ENCODE peak calls at places on chromosomes 5 and 9, in seven cellular contexts. H is CD8-positive, alpha-beta T cell; A is fibroblast of lung; O is BE2C; E is cardiac muscle cell; T is colonic mucosa; F is SK-N-SH. W is an unnamed sample. For H3K27me3, the result is how much of the 10 kb centered on the place peaks cover.

GRCh38 chr5:109328626-109329025 is 81.1 kb downstream of the PJA2 start:
- DNase-seq in E (peak), O (no peak), F (no peak), H (no peak), A (peak), T (no peak), W (no peak)

GRCh38 chr9:17380126-17380861 is 198.6 kb upstream of the SH3GL2 start:
- DNase-seq in E (no peak), T (no peak), A (no peak), F (no peak), H (no peak), O (no peak), W (no peak)

GRCh38 chr9:136623849-136624183 is 38.9 kb upstream of the EGFL7 start:
- DNase-seq in E (no peak), O (no peak), H (no peak), F (no peak), T (peak), A (no peak), W (peak)

GRCh38 chr9:33320568-33321261 is 30.4 kb downstream of the NFX1 start:
- DNase-seq in A (peak), T (no peak), E (peak), O (no peak), H (no peak), F (no peak), W (no peak)

GRCh38 chr5:91443028-91443427 is 59.9 kb upstream of the ARRDC3 start:
- DNase-seq in E (no peak), T (no peak), A (peak), F (no peak), H (no peak), O (no peak), W (no peak)

GRCh38 chr5:81632679-81633078 is 118.2 kb downstream of the SSBP2 start:
- DNase-seq in E (no peak), H (no peak), T (no peak), A (no peak), O (no peak), F (no peak), W (no peak)

GRCh38 chr9:135474915-135475314 is 4.7 kb upstream of the PPP1R26 start:
- DNase-seq in H (no peak), T (no peak), E (peak), A (peak), F (peak), O (peak), W (peak)

GRCh38 chr9:133307271-133307670 is 28.7 kb downstream of the SURF6 start:
- DNase-seq in T (no peak), F (no peak), H (no peak), O (no peak), A (no peak), E (no peak), W (no peak)

GRCh38 chr5:179227196-179227577 is 118.1 kb downstream of the ADAMTS2 start:
- DNase-seq in O (no peak), E (no peak), T (no peak), A (no peak), F (no peak), H (no peak), W (no peak)

GRCh38 chr5:41068169-41068568 is 3.0 kb downstream of the MROH2B start:
- DNase-seq in E (peak), O (peak), T (no peak), F (no peak), H (no peak), A (peak), W (no peak)

GRCh38 chr5:172733179-172733973 is 37.6 kb downstream of the DUSP1 start:
- DNase-seq in T (peak), H (no peak), F (no peak), E (peak), O (no peak), A (peak), W (no peak)

GRCh38 chr5:54902817-54903473 is 82.4 kb downstream of the ESM1 start:
- DNase-seq in H (no peak), A (peak), E (peak), O (no peak), F (no peak), T (no peak), W (no peak)

GRCh38 chr9:129822825-129823162 is 1.1 kb downstream of the TOR1A start:
- DNase-seq in F (no peak), O (no peak), T (no peak), E (peak), H (no peak), A (no peak), W (no peak)

DNA sequence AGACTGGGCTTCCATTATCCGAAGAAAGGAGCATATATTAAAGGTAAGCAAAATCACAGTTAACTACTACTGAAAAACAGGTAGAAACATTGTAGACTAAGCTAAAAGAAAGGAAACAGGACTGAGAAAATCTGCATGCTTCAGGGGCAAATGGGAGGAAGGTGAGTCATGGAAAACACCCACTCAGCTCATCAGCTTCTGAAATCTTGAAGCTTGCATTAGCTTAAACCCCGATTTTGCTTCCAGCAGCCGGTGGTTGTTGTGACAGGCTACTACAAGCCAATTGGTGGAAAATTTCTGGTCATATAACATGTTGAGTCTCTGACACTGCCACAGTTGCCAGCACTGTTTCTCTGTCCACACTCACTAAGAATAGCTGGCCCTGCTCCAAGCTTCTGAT is 179.6 kb upstream of the PUM3 start:
- DNase-seq in T (no peak), F (no peak), A (no peak), O (no peak), H (no peak), E (no peak), W (no peak)
- H3K27me3 ChIP-seq in T (under half), F (under half), A (under half), O (under half), H (under half), E (under half), W (under half)

DNA sequence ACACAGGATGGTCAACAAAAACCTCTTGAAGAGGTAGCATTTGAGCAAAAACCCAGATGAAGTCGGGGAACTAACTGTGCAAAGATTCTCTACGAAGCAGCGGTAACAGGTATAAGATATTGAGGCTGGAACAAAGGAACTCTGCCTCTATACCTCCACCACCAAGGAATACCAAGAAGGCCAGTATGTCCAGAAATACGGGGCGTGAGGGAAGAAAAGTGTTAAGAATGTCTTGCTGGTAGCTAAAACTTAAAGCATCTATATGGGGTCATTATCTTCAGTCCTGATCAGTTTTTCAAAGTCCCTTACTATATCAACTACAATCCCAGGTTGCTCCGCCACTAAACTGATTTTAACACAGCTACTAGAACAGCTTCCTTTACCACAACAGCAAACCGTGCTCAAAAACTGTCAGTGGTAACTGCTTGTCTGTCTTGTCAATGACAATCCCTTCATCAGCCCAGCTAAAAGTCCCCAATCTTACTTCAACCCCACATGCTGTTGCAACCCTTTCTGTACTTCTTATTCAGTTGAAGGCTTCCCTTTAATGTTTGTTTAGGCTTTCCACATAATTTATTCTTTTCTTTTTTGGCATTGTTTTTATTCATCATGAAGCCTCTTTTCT is 9.4 kb downstream of the PAM start:
- DNase-seq in T (no peak), A (no peak), E (no peak), O (no peak), F (no peak), H (no peak), W (no peak)
- H3K4me3 ChIP-seq in T (no peak), A (no peak), E (no peak), O (no peak), F (no peak), H (no peak), W (no peak)

GRCh38 chr5:24208540-24209141 is 436.1 kb downstream of the CDH10 start:
- DNase-seq in A (no peak), T (no peak), E (no peak), F (no peak), H (no peak), O (no peak), W (no peak)
- TF ChIP-seq CTCF in A (no peak), T (no peak), E (no peak), F (no peak), H (no peak), O (no peak), W (no peak)

GRCh38 chr9:130983283-130983670 is 25.7 kb upstream of the LAMC3 start:
- DNase-seq in H (no peak), E (no peak), F (no peak), T (no peak), A (no peak), O (no peak), W (no peak)

GRCh38 chr9:130985029-130985428 is 23.9 kb upstream of the LAMC3 start:
- DNase-seq in T (no peak), O (no peak), F (no peak), H (no peak), E (no peak), A (no peak), W (no peak)

GRCh38 chr9:130982636-130983282 is 26.2 kb upstream of the LAMC3 start:
- DNase-seq in F (no peak), A (no peak), E (no peak), H (no peak), O (no peak), T (no peak), W (no peak)

GRCh38 chr9:130985606-130986162 is 23.3 kb upstream of the LAMC3 start:
- DNase-seq in O (no peak), T (no peak), H (no peak), E (no peak), A (no peak), F (no peak), W (no peak)

GRCh38 chr9:130984476-130984875 is 24.5 kb upstream of the LAMC3 start:
- DNase-seq in H (no peak), A (no peak), F (no peak), T (no peak), O (no peak), E (no peak), W (no peak)
- H3K27me3 ChIP-seq in H (under half), A (under half), F (under half), T (under half), O (under half), E (under half), W (under half)

GRCh38 chr5:76099286-76099702 is 16.1 kb downstream of the SV2C start:
- DNase-seq in F (no peak), T (no peak), H (no peak), A (no peak), E (no peak), O (no peak), W (no peak)

GRCh38 chr5:76104027-76104426 is 20.8 kb downstream of the SV2C start:
- DNase-seq in A (peak), E (peak), H (no peak), F (no peak), O (no peak), T (peak), W (no peak)

DNA sequence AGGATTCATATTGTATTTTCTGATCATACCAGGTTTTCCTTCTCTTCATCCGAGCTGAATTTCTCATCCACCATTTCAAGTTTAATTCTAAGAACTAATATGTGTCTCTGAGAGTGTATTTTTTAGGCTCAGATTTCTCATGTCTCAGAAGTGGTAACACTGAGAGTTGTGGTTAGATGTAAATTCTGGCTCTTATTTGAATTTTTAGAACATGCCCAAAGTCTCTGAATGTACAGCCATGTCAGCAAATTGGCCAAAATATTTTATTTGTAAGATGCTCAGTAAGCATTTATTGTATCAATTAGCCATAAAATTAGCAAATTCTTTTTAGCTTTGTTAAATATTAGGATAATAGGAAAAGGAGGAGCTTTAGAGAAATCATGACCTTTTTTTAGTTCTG is 16.6 kb downstream of the SV2C start:
- DNase-seq in T (no peak), H (no peak), O (no peak), E (no peak), A (no peak), F (no peak), W (no peak)
- H3K4me3 ChIP-seq in T (no peak), H (no peak), O (no peak), E (no peak), A (no peak), F (no peak), W (no peak)

GRCh38 chr5:468401-468800 is 25.4 kb downstream of the EXOC3 start:
- DNase-seq in F (no peak), T (no peak), A (no peak), H (no peak), O (no peak), E (no peak), W (peak)
- TF ChIP-seq CTCF in F (no peak), T (no peak), A (no peak), H (no peak), O (no peak), E (no peak), W (no peak)

GRCh38 chr9:130935660-130936271 is 3.3 kb downstream of the FIBCD1 start:
- DNase-seq in F (no peak), A (no peak), O (no peak), E (no peak), T (no peak), H (no peak), W (no peak)

GRCh38 chr9:130937146-130938076 is 1.6 kb downstream of the FIBCD1 start:
- DNase-seq in O (no peak), A (no peak), T (no peak), E (no peak), H (no peak), F (no peak), W (no peak)

GRCh38 chr9:130934702-130935659 is 4.1 kb downstream of the FIBCD1 start:
- DNase-seq in O (no peak), E (no peak), H (no peak), F (no peak), A (no peak), T (peak), W (no peak)

GRCh38 chr9:130938184-130938651 is 829 bp downstream of the FIBCD1 start:
- DNase-seq in E (no peak), O (peak), F (no peak), T (no peak), H (no peak), A (no peak), W (peak)

DNA sequence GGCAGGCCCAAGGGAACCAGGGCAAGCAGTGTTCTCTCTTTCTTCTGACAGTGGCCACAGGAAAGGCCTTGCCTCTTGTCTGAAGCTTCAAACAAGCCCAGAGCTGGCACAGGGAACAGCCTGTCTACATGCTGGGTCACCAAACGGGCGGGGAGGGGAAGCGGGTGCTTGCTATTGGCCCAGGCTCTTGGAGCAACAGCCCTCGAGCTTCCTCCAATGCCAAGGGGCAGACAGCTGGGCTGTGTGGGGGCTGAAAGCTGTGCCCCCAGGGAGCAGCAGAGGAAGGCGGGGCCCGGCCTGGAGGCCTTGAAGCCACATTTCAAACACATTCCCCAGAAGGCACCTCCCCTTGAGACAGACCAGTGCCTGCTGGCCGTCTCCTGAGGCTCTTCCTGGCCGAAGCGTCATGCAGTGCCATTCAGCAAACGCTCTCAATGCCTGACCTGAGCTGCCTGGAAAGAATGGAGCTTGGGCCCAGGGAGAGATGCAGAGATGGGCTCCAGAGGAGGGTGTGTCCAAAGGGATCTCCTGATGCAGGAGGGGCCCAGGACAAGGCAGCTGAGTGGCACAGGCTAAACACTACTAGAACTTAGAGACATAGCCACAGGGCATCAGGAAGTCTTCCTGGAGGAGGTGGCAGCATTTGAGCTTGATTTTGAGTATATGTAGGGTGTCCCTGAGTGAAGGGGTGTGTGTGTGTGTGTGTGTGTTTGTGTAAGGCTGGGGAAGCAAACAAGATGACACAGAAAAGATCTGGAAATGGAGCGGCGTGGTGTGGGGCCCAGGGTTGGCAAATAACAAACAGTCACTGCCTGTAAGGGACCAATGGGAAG is 2.5 kb downstream of the FIBCD1 start:
- DNase-seq in A (peak), H (no peak), T (peak), E (peak), F (no peak), O (peak), W (no peak)
- H3K27me3 ChIP-seq in A (under half), H (under half), T (under half), E (under half), F (under half), O (half or more), W (under half)

GRCh38 chr5:134943547-134943946 is 24.2 kb upstream of the CATSPER3 start:
- DNase-seq in O (no peak), H (no peak), F (no peak), A (no peak), E (no peak), T (no peak), W (no peak)
- H3K4me3 ChIP-seq in O (no peak), H (no peak), F (no peak), A (no peak), E (no peak), T (no peak), W (no peak)

GRCh38 chr5:169826618-169827017 is 153.7 kb downstream of the INSYN2B start:
- DNase-seq in T (no peak), H (no peak), E (peak), A (no peak), O (no peak), F (no peak), W (no peak)
- TF ChIP-seq CTCF in T (no peak), H (no peak), E (peak), A (peak), O (peak), F (peak), W (no peak)

W was measured in WERI-Rb-1.